ENCODE peak calls at places on chromosomes 6 and 20, in seven cellular contexts. O is K562, E is HCT116, R is H1, I is GM12878, Y is HepG2, V is SK-N-SH. C is an unnamed sample.

GRCh38 chr6:136860043-136860442 is 37.7 kb downstream of the PEX7 start:
- DNase-seq in O (no peak), E (no peak), R (no peak), I (no peak), Y (no peak), V (no peak), C (no peak)

GRCh38 chr20:24830649-24831048 is 118.4 kb upstream of the CST7 start:
- DNase-seq in O (no peak), E (no peak), R (no peak), I (no peak), Y (no peak), V (no peak), C (no peak)

GRCh38 chr6:170147056-170147787 is 143.7 kb downstream of the DLL1 start:
- DNase-seq in O (no peak), E (no peak), R (no peak), I (no peak), Y (peak; percentile 20), V (no peak), C (peak; percentile 58)

GRCh38 chr20:62951896-62952372 is 575 bp upstream of the SLC17A9 start:
- DNase-seq in O (no peak), E (no peak), R (no peak), I (no peak), Y (no peak), V (no peak), C (no peak)

GRCh38 chr6:125765944-125766343 is 16.5 kb downstream of the HEY2 start:
- DNase-seq in O (no peak), E (no peak), R (no peak), I (no peak), Y (no peak), V (no peak), C (no peak)

GRCh38 chr6:161218222-161218621 is 55.6 kb downstream of the AGPAT4 start:
- DNase-seq in O (no peak), E (no peak), R (no peak), I (no peak), Y (no peak), V (no peak), C (peak; percentile 32)

GRCh38 chr6:166502453-166502852 is 84.0 kb downstream of the RAMACL start:
- DNase-seq in O (no peak), E (no peak), R (no peak), I (no peak), Y (no peak), V (peak; percentile 39), C (peak; percentile 6)

GRCh38 chr20:61951695-61952533 is 113.8 kb downstream of the TAF4 start:
- DNase-seq in O (peak; percentile 58), E (no peak), R (peak; percentile 36), I (no peak), Y (no peak), V (no peak), C (peak; percentile 38)

GRCh38 chr6:20242397-20242796 is 30.1 kb upstream of the MBOAT1 start:
- DNase-seq in O (no peak), E (no peak), R (no peak), I (no peak), Y (no peak), V (no peak), C (no peak)

GRCh38 chr6:16999486-17000436 is 102.1 kb upstream of the STMND1 start:
- DNase-seq in O (no peak), E (no peak), R (no peak), I (no peak), Y (no peak), V (no peak), C (peak; percentile 83)

DNA sequence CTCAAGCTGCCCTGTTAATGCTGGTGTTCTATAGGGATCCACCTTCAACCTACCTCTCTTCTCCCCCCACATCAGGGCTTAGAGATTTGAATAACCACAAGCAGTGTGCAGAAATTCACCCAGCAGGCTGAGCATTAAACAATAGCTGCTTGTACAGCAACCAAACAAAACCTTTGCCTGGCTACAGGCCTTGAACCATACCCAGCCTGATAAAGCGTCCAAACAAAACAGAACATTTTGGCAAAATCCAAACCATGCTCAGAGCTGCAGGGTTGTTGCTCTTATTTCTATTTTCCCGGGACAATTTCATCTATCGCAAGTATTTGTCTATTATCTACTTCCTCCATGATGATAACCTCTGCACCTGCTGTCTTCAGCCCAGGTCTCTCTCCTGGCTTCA is 142.3 kb downstream of the UNC5CL start:
- DNase-seq in O (no peak), E (no peak), R (no peak), I (no peak), Y (peak; percentile 84), V (no peak), C (no peak)
- TF ChIP-seq JUND in O (no peak), E (no peak), R (no peak), I (no peak), Y (no peak), V (no peak), C (no peak)

GRCh38 chr6:11718461-11718860 is 60.1 kb downstream of the ADTRP start:
- DNase-seq in O (no peak), E (no peak), R (no peak), I (no peak), Y (no peak), V (no peak), C (no peak)
- TF ChIP-seq JUND in O (no peak), E (no peak), R (no peak), I (no peak), Y (no peak), V (no peak), C (no peak)

DNA sequence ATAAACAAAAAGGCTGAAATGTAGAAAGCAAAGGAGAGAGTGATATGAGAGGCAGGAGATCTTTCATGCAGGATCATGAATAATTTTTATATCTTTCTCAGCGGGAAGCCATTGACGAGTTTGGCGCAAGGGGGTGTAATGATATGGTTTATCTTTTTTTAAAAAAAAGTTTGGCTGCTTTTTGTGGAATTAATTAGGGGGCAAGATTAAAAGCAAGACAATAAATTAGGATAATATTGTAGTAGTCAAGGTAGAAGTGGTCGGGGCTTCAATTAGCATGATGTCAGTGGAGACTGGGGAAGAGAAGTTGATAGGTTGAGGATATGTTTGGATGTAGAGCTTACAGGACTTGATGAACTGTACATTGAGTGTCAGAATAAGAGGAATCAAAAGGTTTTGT is 4.0 kb downstream of the SENP6 start:
- DNase-seq in O (no peak), E (no peak), R (no peak), I (no peak), Y (no peak), V (no peak), C (no peak)
- TF ChIP-seq JUND in O (no peak), E (no peak), R (no peak), I (no peak), Y (no peak), V (no peak), C (no peak)

GRCh38 chr6:27556406-27556805 is 83.5 kb upstream of the ZNF184 start:
- DNase-seq in O (no peak), E (no peak), R (no peak), I (no peak), Y (no peak), V (no peak), C (peak; percentile 63)

GRCh38 chr6:27551607-27552006 is 78.7 kb upstream of the ZNF184 start:
- DNase-seq in O (no peak), E (no peak), R (no peak), I (no peak), Y (no peak), V (no peak), C (no peak)

GRCh38 chr6:27550692-27551091 is 77.8 kb upstream of the ZNF184 start:
- DNase-seq in O (no peak), E (no peak), R (no peak), I (no peak), Y (no peak), V (no peak), C (no peak)

GRCh38 chr6:27558028-27558724 is 85.3 kb upstream of the ZNF184 start:
- DNase-seq in O (no peak), E (no peak), R (no peak), I (no peak), Y (no peak), V (no peak), C (no peak)

GRCh38 chr6:27553123-27553904 is 80.4 kb upstream of the ZNF184 start:
- DNase-seq in O (peak; percentile 69), E (no peak), R (peak; percentile 73), I (peak; percentile 82), Y (peak; percentile 76), V (no peak), C (peak; percentile 39)
- TF ChIP-seq JUND in O (peak; percentile 98), E (no peak), R (peak; percentile 74), I (no peak), Y (peak; percentile 45), V (no peak), C (no peak)

C was measured in T47D.